ENCODE peak calls at places on chromosomes 11 and 22, in five cellular contexts. M is neuronal stem cell, I is heart left ventricle, B is lung, V is psoas muscle. H is an unnamed sample.
A peak's percentile ranks its signal among the peaks of the same experiment; 100 is the strongest.

GRCh38 chr11:101436511-101437142 is 147.2 kb downstream of the TRPC6 start:
- DNase-seq in M (peak; percentile 48), I (peak; percentile 32), B (no peak), V (no peak), H (no peak)

GRCh38 chr22:29842740-29843139 is 4.7 kb upstream of the ASCC2 start:
- DNase-seq in M (no peak), I (no peak), B (no peak), V (no peak), H (no peak)

GRCh38 chr11:126339866-126340434 is 15.5 kb upstream of the ST3GAL4 start:
- DNase-seq in M (no peak), I (peak; percentile 87), B (peak; percentile 85), V (peak; percentile 91), H (no peak)

GRCh38 chr22:28955817-28956216 is 72.4 kb downstream of the ZNRF3 start:
- DNase-seq in M (no peak), I (no peak), B (no peak), V (no peak), H (peak; percentile 75)

GRCh38 chr11:120126543-120126942 is 11.4 kb downstream of the TRIM29 start:
- DNase-seq in M (no peak), I (no peak), B (no peak), V (no peak), H (no peak)

GRCh38 chr11:94857337-94857736 is 89.2 kb downstream of the AMOTL1 start:
- DNase-seq in M (no peak), I (no peak), B (no peak), V (no peak), H (no peak)

GRCh38 chr11:73333173-73333572 is 25.1 kb downstream of the ARHGEF17 start:
- DNase-seq in M (no peak), I (no peak), B (no peak), V (no peak), H (no peak)

GRCh38 chr11:102882389-102883024 is 7.7 kb upstream of the MMP12 start:
- DNase-seq in M (no peak), I (no peak), B (no peak), V (no peak), H (no peak)

GRCh38 chr11:88555018-88555828 is 217.7 kb upstream of the CTSC start:
- DNase-seq in M (no peak), I (no peak), B (no peak), V (no peak), H (no peak)

GRCh38 chr11:127000291-127000968 is at the start of gene KIRREL3:
- DNase-seq in M (no peak), I (no peak), B (no peak), V (no peak), H (no peak)

GRCh38 chr22:43226368-43226979 is 39.5 kb upstream of the TTLL12 start:
- DNase-seq in M (peak; percentile 37), I (no peak), B (no peak), V (no peak), H (no peak)

GRCh38 chr22:34334893-34335292 is 414.6 kb upstream of the LARGE1 start:
- DNase-seq in M (no peak), I (no peak), B (no peak), V (no peak), H (no peak)

GRCh38 chr11:2515401-2516275 is 70.8 kb downstream of the KCNQ1 start:
- DNase-seq in M (no peak), I (peak; percentile 61), B (no peak), V (peak; percentile 42), H (no peak)

GRCh38 chr11:46391186-46391577 is 394 bp downstream of the CHRM4 start:
- DNase-seq in M (no peak), I (no peak), B (no peak), V (no peak), H (no peak)

GRCh38 chr11:46391578-46392420 is at the start of gene CHRM4:
- DNase-seq in M (no peak), I (no peak), B (no peak), V (no peak), H (no peak)

GRCh38 chr11:46388619-46389449 is 2.7 kb downstream of the CHRM4 start:
- DNase-seq in M (no peak), I (no peak), B (no peak), V (no peak), H (no peak)

GRCh38 chr11:46389450-46390330 is 1.9 kb downstream of the CHRM4 start:
- DNase-seq in M (peak; percentile 79), I (peak; percentile 69), B (peak; percentile 63), V (peak; percentile 84), H (no peak)

DNA sequence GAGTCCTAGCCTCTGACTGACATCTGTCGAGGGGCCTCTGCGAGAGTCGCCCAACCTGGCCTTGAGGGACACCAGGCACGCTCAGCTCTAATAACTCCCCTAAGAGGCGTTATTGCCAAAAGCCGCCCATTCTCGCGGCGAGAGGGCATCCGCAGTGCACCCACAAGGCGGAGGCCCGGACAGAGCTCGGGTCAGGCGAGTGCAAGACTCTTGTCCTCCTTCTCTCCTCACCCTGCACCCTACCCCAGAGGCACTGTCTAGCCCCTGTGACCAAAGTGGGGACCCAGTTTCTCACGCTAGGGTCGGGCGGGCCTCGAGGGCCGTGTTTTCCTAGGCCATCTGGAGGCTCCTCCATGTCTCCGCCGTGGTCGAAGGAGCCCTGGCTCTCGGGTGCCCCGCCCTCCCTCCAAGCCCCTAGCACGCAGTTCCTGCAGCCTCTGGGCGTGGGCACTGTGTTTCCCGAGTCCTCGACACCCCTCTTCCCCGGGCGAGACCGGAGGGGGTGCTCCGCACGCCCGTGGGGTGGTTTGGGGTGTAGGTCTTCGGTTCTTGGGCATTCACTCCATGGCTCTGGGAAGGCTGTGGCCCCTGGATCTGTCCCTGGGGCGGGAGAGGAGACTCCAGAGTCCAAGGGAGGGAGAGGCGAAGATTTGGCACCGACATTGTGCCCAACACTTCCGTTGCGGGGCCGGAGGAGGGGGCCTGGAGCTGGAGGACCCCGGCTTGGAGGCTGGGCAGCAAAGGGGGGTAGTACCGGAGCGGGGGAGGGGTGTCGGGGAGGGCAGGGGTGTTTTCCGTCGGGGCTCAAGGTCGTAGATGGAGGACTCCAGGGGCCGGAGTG is 1.0 kb downstream of the CHRM4 start:
- DNase-seq in M (no peak), I (no peak), B (no peak), V (no peak), H (no peak)
- H3K4me3 ChIP-seq in M (peak overlapping the region; percentile 56), I (no peak overlapping the region), B (no peak overlapping the region), V (no peak overlapping the region), H (no peak overlapping the region)

DNA sequence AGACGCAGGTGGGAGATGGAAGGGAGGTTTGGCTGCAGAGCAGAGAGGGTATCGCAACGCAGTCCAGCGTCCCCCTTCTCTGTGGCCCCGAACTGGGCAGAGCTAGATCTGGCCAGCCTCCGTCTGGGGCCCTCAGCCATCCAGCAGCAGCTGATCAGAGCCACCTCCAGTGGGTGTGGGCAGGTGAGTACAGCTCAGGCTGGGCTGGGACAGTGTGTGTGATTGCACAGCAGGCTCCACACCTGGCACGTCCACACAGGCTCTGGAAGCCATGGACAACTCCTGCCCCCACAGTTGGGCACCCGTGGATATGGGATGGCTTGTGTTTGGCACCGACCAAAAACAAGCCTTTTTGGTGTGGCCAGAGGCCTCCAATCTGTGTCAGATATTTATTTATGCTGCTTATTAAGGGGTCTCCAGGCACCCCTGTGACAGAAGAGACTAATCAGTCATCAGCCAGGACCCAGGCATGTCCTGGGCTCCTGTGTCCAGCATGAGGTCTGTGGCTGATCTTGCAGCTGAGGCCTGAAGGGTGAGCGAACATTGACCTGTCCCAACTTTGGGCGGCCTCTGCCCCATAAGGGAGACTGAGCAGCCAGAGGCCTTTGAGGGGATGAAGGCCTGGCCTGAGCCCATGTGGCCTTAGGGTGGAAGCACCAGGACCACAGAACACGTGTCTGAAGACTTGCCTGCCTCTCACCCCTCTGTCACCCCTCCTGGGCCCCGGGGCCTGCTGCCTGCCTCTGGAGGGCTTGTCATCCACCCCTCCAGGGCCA is 18.6 kb downstream of the POLR3H start:
- DNase-seq in M (no peak), I (no peak), B (no peak), V (no peak), H (no peak)
- H3K27ac ChIP-seq in M (no peak overlapping the region), I (peak overlapping the region; percentile 87), B (peak overlapping the region; percentile 82), V (peak overlapping the region; percentile 54), H (peak overlapping the region; percentile 54)

GRCh38 chr11:33718441-33718840 is 17.8 kb downstream of the CD59 start:
- DNase-seq in M (no peak), I (no peak), B (no peak), V (no peak), H (no peak)

GRCh38 chr11:33722579-33723234 is 13.5 kb downstream of the CD59 start:
- DNase-seq in M (no peak), I (no peak), B (peak; percentile 37), V (peak; percentile 73), H (no peak)

GRCh38 chr11:33721291-33721840 is 14.9 kb downstream of the CD59 start:
- DNase-seq in M (no peak), I (no peak), B (no peak), V (peak; percentile 83), H (no peak)

GRCh38 chr11:33721984-33722383 is 14.2 kb downstream of the CD59 start:
- DNase-seq in M (no peak), I (no peak), B (no peak), V (peak; percentile 77), H (no peak)

DNA sequence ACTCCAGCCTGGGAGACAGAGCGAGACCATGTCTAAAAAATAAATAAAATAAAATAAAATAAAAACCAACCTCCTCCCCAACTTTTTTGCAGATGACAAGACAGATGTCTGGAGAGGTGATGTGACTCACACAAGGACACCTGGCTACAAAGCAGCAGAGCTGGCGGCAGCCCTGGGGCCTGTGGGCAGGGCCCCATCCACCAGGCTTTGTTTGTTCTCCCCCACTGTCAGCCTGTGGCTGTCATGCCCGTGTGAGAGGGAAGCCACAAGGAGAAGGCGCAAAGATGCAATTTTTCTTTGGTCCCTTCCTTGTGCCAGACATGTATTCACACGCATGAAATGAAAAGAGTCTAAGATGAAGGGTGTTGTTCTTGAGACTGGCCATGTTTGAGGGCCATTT is 16.6 kb downstream of the CD59 start:
- DNase-seq in M (no peak), I (no peak), B (no peak), V (no peak), H (no peak)
- H3K4me1 ChIP-seq in M (peaks cover 10% of the 10 kb centered on the region), I (peaks cover 83% of the 10 kb centered on the region), B (peaks cover 49% of the 10 kb centered on the region), V (peaks cover 87% of the 10 kb centered on the region), H (peaks cover 16% of the 10 kb centered on the region)

GRCh38 chr22:48574776-48575566 is 1252.7 kb downstream of the BRD1 start:
- DNase-seq in M (peak; percentile 74), I (peak; percentile 27), B (peak; percentile 34), V (peak; percentile 51), H (no peak)

GRCh38 chr22:48575567-48576332 is 1251.9 kb downstream of the BRD1 start:
- DNase-seq in M (no peak), I (peak; percentile 6), B (no peak), V (peak; percentile 19), H (no peak)

GRCh38 chr22:48577691-48578090 is 1250.0 kb downstream of the BRD1 start:
- DNase-seq in M (no peak), I (peak; percentile 15), B (no peak), V (peak; percentile 28), H (no peak)

GRCh38 chr22:48577014-48577690 is 1250.5 kb downstream of the BRD1 start:
- DNase-seq in M (no peak), I (peak; percentile 17), B (no peak), V (peak; percentile 44), H (no peak)

DNA sequence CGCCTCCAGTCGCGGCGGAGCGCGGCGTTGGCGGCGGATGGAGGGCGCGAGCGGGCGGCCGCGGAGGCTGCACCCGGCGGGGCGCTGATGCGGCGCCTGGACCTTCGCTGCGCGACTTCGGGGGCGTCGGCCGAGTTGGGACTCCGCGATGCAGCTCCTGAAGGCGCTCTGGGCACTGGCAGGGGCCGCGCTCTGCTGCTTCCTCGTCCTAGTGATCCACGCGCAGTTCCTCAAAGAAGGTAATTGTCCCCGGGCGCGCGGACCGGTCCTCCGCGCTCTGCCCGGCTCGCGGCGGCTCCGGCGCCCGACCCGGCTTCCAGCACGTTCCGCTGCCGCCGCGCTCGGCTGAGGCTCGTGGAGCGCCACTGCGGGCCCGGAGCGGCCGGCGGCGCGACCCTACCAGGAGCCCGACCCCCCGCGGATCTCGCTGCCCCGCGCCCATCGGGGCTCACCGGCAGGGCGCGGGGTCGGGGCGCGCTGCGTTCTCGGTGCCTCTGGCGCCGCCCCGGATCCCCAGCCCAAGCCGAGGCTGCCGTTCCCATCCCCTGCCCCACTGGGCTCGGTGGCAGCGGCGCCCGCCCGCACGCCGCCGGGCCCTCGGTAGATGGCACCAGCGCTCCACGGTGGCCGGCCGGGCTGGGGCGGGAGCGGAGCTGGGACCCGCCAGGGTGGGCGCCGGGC is 1251.2 kb downstream of the BRD1 start:
- DNase-seq in M (peak; percentile 57), I (peak; percentile 12), B (no peak), V (peak; percentile 19), H (no peak)
- H3K4me3 ChIP-seq in M (peak overlapping the region; percentile 80), I (peak overlapping the region; percentile 39), B (no peak overlapping the region), V (peak overlapping the region; percentile 42), H (no peak overlapping the region)